ENCODE peak calls at places on chromosomes 5 and 9, in seven cellular contexts. O is mesendoderm, X is IMR-90, U is trophoblast cell, L is neuronal stem cell, H is H9, Z is H1. C is an unnamed sample.

GRCh38 chr5:1292139-1292538 is 2.7 kb downstream of the TERT start:
- DNase-seq in U (no peak), L (no peak), H (peak), Z (no peak), X (no peak), O (no peak), C (no peak)

GRCh38 chr9:113602126-113603119 is 138.9 kb downstream of the RGS3 start:
- DNase-seq in H (peak), O (peak), U (peak), Z (peak), X (peak), L (no peak), C (peak)

GRCh38 chr5:136143763-136144162 is 11.1 kb downstream of the SMAD5 start:
- DNase-seq in Z (no peak), H (no peak), O (no peak), U (no peak), X (no peak), L (no peak), C (no peak)

GRCh38 chr5:145389047-145389446 is 446.1 kb downstream of the PRELID2 start:
- DNase-seq in O (no peak), H (no peak), X (no peak), Z (no peak), U (no peak), L (no peak), C (no peak)

GRCh38 chr5:6594066-6594465 is 38.8 kb downstream of the NSUN2 start:
- DNase-seq in O (no peak), U (no peak), L (no peak), X (no peak), Z (no peak), H (no peak), C (no peak)

GRCh38 chr5:176739461-176740051 is 70.8 kb upstream of the UNC5A start:
- DNase-seq in L (no peak), Z (no peak), U (no peak), O (peak), H (peak), X (no peak), C (no peak)

GRCh38 chr5:85663708-85664031 is 954.1 kb upstream of the COX7C start:
- DNase-seq in U (peak), O (no peak), H (no peak), X (no peak), L (no peak), Z (no peak), C (no peak)

GRCh38 chr5:174625591-174626365 is 98.6 kb upstream of the MSX2 start:
- DNase-seq in Z (no peak), H (no peak), U (peak), X (peak), L (no peak), O (no peak), C (no peak)

GRCh38 chr9:93965830-93966577 is 10.8 kb upstream of the BARX1 start:
- DNase-seq in L (no peak), U (no peak), X (no peak), Z (no peak), O (peak), H (peak), C (no peak)

GRCh38 chr5:139820130-139820529 is 24.5 kb downstream of the PSD2 start:
- DNase-seq in H (no peak), Z (no peak), O (peak), L (no peak), U (no peak), X (no peak), C (no peak)

GRCh38 chr9:18437315-18438200 is 36.4 kb upstream of the ADAMTSL1 start:
- DNase-seq in L (no peak), O (peak), H (no peak), U (no peak), Z (no peak), X (peak), C (peak)

GRCh38 chr9:127561491-127562270 is 50.4 kb upstream of the STXBP1 start:
- DNase-seq in O (peak), U (peak), H (peak), X (peak), L (no peak), Z (no peak), C (peak)

GRCh38 chr9:16521868-16522381 is 348.5 kb downstream of the BNC2 start:
- DNase-seq in Z (no peak), U (no peak), L (no peak), O (no peak), X (peak), H (no peak), C (peak)

GRCh38 chr5:32785639-32786216 is 74.6 kb downstream of the NPR3 start:
- DNase-seq in L (no peak), X (no peak), O (peak), Z (no peak), H (no peak), U (peak), C (peak)

GRCh38 chr5:163569284-163569683 is 63.9 kb downstream of the MAT2B start:
- DNase-seq in X (peak), O (peak), Z (no peak), L (no peak), H (no peak), U (no peak), C (peak)

GRCh38 chr5:61625682-61626620 is 293.9 kb downstream of the ZSWIM6 start:
- DNase-seq in Z (peak), X (peak), L (peak), U (peak), O (peak), H (peak), C (peak)

GRCh38 chr9:135468866-135469521 is 10.6 kb upstream of the PPP1R26 start:
- DNase-seq in L (no peak), O (peak), Z (no peak), U (no peak), X (peak), H (no peak), C (peak)

GRCh38 chr5:3538886-3539285 is 56.7 kb upstream of the IRX1 start:
- DNase-seq in O (no peak), H (no peak), Z (no peak), L (no peak), U (no peak), X (no peak), C (no peak)

GRCh38 chr5:20335978-20336377 is 348.0 kb upstream of the CDH18 start:
- DNase-seq in Z (no peak), O (peak), U (no peak), X (no peak), H (no peak), L (no peak), C (no peak)

GRCh38 chr5:7869474-7870136 is 657 bp downstream of the MTRR start:
- DNase-seq in U (peak), H (no peak), L (no peak), Z (no peak), O (no peak), X (no peak), C (peak)

GRCh38 chr9:31153250-31153840 is 1231.1 kb upstream of the ACO1 start:
- DNase-seq in U (no peak), H (no peak), X (no peak), Z (no peak), O (no peak), L (no peak), C (peak)

GRCh38 chr5:135179308-135179980 is 145.4 kb upstream of the PITX1 start:
- DNase-seq in U (no peak), O (peak), X (no peak), L (no peak), Z (no peak), H (peak), C (no peak)

GRCh38 chr5:142304013-142304701 is 20.7 kb downstream of the SPRY4 start:
- DNase-seq in U (no peak), H (no peak), O (no peak), L (no peak), X (peak), Z (no peak), C (no peak)

GRCh38 chr5:68778467-68778866 is 315.3 kb upstream of the SLC30A5 start:
- DNase-seq in L (no peak), X (no peak), Z (no peak), U (no peak), H (no peak), O (no peak), C (no peak)

GRCh38 chr5:61386062-61386800 is 54.2 kb downstream of the ZSWIM6 start:
- DNase-seq in U (no peak), H (no peak), L (no peak), O (no peak), Z (no peak), X (no peak), C (no peak)

GRCh38 chr9:134316444-134317160 is 9.7 kb upstream of the RXRA start:
- DNase-seq in H (no peak), O (no peak), L (no peak), U (no peak), Z (no peak), X (peak), C (no peak)

GRCh38 chr5:31408814-31409213 is 123.1 kb downstream of the DROSHA start:
- DNase-seq in L (no peak), O (peak), X (peak), H (no peak), Z (no peak), U (peak), C (peak)

GRCh38 chr9:104895572-104895971 is 32.4 kb downstream of the ABCA1 start:
- DNase-seq in U (peak), H (no peak), O (no peak), Z (no peak), X (peak), L (no peak), C (peak)

GRCh38 chr9:98457696-98458370 is 202.4 kb upstream of the TBC1D2 start:
- DNase-seq in X (peak), O (no peak), U (no peak), Z (no peak), H (no peak), L (no peak), C (peak)
- H3K23ac ChIP-seq in X (no peak), O (no peak), U (no peak), Z (no peak), H (no peak), L (no peak), C (no peak)

DNA sequence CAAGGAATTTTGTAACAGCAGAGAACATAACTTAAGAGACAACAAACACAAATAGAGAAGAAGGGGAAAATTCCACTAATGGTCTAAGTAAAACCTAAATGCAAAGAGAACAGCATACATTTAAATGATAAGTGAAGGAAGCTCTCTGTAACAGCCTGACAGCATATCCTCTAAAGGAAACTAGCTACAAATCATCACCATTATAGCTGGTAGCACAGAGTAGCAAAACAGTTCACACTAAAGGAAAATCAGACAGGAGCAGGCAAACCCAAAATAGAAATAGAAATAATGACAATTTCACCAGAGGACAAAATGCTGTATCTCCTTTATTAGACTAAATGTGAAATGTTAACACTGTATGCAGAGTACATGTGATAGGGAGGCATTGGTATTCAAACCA is 532.8 kb downstream of the PTPRD start:
- DNase-seq in H (no peak), O (no peak), Z (no peak), X (no peak), L (no peak), U (no peak), C (no peak)
- H3K23ac ChIP-seq in H (no peak), O (no peak), Z (no peak), X (no peak), L (no peak), U (no peak), C (no peak)

DNA sequence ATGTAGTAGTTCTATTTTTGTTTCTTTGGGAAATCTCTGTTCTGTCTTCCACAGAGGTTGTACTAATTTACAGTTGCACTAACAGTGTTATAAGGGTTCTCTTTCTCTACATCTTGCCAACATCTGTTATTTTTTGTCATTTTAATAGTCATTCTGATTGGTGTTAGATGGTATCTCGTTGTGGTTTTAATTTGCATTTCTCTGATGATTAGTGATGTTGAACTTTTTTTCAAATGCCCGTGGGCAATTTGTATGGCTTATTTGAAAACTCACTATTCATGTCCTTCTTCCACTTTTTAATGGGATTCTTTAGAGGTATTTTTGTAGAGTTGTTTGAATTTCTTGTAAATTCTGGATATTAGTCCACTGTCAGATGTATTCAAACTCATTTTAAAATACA is 5.7 kb upstream of the SPATA31C2 start:
- DNase-seq in L (no peak), O (no peak), H (no peak), U (no peak), X (no peak), Z (no peak), C (no peak)
- H3K23ac ChIP-seq in L (no peak), O (no peak), H (no peak), U (no peak), X (no peak), Z (no peak), C (no peak)

GRCh38 chr9:112111461-112111860 is 63.6 kb downstream of the SUSD1 start:
- DNase-seq in L (no peak), Z (no peak), H (no peak), O (no peak), U (peak), X (no peak), C (no peak)
- H3K23ac ChIP-seq in L (no peak), Z (no peak), H (no peak), O (no peak), U (no peak), X (no peak), C (no peak)

GRCh38 chr5:124810420-124810819 is 64.0 kb upstream of the ZNF608 start:
- DNase-seq in U (no peak), Z (no peak), X (no peak), H (no peak), O (no peak), L (no peak), C (no peak)
- H3K23ac ChIP-seq in U (no peak), Z (no peak), X (no peak), H (no peak), O (no peak), L (no peak), C (no peak)

DNA sequence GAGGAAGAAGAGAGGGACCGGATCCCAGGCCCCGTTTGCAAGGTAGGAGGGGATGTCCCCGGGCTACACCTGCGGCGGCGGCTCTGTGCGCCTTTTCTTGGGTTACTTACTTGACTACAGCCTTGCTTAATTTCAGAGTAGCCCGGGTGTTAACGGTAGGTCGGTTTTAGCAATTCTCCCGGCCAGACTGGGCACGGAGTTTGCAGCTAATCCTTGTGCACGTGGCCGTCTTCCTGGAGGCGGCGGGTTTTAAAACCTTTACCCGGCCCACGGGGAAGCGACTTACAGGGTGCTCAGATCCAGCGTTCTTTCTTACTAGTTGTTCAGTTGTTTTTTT is 313 bp downstream of the BRIX1 start:
- DNase-seq in L (no peak), Z (no peak), H (no peak), U (no peak), X (no peak), O (no peak), C (no peak)
- H3K23ac ChIP-seq in L (peak), Z (no peak), H (no peak), U (no peak), X (peak), O (peak), C (no peak)

DNA sequence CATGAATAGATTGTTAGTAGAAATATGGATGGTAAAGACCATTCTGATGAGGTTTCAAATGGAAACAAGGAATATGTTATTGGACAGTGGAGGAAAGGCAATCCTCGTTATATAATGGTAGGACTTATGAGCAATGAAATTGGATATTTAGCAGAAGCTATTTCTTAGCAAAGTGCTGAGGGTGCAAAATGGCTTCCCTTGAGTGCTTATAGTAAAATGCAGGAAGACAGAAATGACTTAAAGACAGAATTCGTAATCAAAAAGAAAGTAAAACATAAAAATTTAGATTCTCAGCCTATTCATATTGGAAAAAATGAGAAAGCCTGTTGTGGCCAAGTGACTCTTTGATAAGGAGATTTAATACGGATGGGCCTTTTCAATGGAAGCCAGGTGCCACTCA is 102.1 kb upstream of the ADRA1B start:
- DNase-seq in U (no peak), X (no peak), Z (no peak), L (no peak), H (no peak), O (no peak), C (no peak)
- H3K23ac ChIP-seq in U (no peak), X (no peak), Z (no peak), L (no peak), H (no peak), O (no peak), C (no peak)

GRCh38 chr9:116484483-116484776 is 202.7 kb upstream of the TRIM32 start:
- DNase-seq in X (no peak), H (no peak), L (no peak), U (no peak), O (no peak), Z (no peak), C (no peak)

GRCh38 chr9:116479967-116480366 is 207.1 kb upstream of the TRIM32 start:
- DNase-seq in H (no peak), Z (no peak), O (no peak), X (no peak), U (no peak), L (no peak), C (no peak)

GRCh38 chr9:116482740-116483139 is 204.4 kb upstream of the TRIM32 start:
- DNase-seq in O (peak), H (peak), X (no peak), Z (no peak), L (no peak), U (no peak), C (no peak)

GRCh38 chr9:116480700-116481099 is 206.4 kb upstream of the TRIM32 start:
- DNase-seq in Z (no peak), O (no peak), U (no peak), H (no peak), L (no peak), X (no peak), C (no peak)

DNA sequence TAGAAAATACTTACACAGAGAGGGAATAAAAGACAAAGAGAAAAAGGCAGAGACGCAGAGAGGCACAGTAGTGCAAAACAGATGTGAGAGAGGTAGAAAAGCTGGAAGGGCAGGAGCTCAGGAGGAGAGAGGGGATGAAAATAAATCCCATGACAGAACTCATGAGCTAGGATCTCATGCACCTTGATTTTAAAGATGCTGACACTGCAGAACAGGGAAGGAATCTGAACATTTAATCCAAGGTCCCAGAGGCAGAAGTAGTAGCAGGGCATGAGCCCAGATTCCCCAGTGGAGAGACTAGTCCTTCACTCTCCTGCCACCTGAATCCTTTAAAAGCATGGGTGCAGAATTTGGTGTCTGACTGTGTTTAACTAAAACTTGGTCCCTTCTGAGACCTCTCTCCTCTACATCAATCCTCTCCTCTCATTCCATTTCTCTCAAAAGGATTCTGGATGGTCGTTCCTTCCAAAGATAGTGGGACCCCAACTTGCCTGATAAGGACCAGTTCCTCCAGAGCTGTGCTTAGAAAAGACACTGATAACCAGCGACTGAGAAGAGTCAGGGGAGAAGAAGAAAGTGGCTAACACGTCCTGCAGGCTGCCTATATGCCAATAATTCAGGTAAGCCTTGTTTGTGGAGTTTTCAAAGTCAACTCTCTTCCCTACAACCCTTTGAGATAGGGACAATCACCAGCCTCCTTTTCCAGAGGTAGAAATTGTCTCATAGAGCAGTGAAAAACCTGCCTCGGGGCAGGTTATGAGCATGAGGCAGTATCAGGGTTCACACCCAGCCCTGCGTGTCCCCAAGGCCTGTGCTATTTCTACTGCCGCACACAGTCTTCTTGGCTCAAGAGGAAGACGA is 203.3 kb upstream of the TRIM32 start:
- DNase-seq in H (no peak), Z (no peak), L (no peak), U (no peak), O (no peak), X (no peak), C (no peak)
- H3K23ac ChIP-seq in H (no peak), Z (no peak), L (no peak), U (no peak), O (no peak), X (no peak), C (no peak)

GRCh38 chr5:24351285-24351684 is 293.5 kb downstream of the CDH10 start:
- DNase-seq in U (no peak), L (no peak), X (no peak), Z (no peak), H (no peak), O (no peak), C (no peak)
- H3K23ac ChIP-seq in U (no peak), L (no peak), X (no peak), Z (no peak), H (no peak), O (no peak), C (no peak)

DNA sequence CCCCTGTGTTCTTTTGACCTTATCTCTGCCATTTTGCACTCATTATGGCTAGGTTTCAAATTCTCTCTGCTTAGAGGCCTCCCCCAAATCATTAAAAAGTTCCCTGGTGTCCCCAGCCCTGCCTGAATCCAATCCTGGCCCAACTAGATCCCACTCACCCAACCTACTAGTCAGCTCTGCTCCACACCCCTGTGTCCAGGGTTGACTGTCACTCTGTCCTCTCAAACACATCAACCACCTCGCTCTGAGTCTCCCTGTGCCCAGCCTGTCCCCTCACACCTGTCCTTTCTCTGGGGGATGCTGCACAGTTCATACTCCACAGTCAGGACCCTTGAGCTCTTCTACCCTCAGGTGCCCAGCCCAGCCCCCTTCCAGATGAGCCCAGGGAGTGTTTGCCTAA is 154.2 kb upstream of the SV2C start:
- DNase-seq in L (no peak), O (no peak), H (no peak), X (no peak), Z (no peak), U (no peak), C (no peak)
- H3K23ac ChIP-seq in L (no peak), O (no peak), H (no peak), X (no peak), Z (no peak), U (no peak), C (no peak)